ENCODE peak calls at places on chromosomes 16 and 17, in seven cellular contexts. I, G, W, V, S, T and M are unnamed samples.

GRCh38 chr16:51040637-51041036 is 110.4 kb downstream of the SALL1 start:
- DNase-seq in I (no peak), G (no peak), W (no peak), V (no peak), S (no peak), T (no peak), M (no peak)

GRCh38 chr17:47902039-47902744 is 6.2 kb downstream of the SP2 start:
- DNase-seq in I (no peak), G (no peak), W (no peak), V (no peak), S (no peak), T (no peak), M (no peak)

GRCh38 chr17:68589086-68589485 is 12.1 kb downstream of the FAM20A start:
- DNase-seq in I (no peak), G (no peak), W (no peak), V (no peak), S (no peak), T (no peak), M (no peak)

GRCh38 chr17:50467114-50467854 is 1.4 kb downstream of the CHAD start:
- DNase-seq in I (no peak), G (no peak), W (no peak), V (no peak), S (no peak), T (no peak), M (no peak)

GRCh38 chr16:57354311-57354710 is 4.3 kb upstream of the CCL22 start:
- DNase-seq in I (no peak), G (no peak), W (no peak), V (no peak), S (no peak), T (no peak), M (no peak)

GRCh38 chr17:49358638-49359247 is 3.3 kb downstream of the ZNF652 start:
- DNase-seq in I (no peak), G (no peak), W (no peak), V (no peak), S (no peak), T (peak), M (peak)

GRCh38 chr17:69525920-69526841 is 111.7 kb downstream of the MAP2K6 start:
- DNase-seq in I (peak), G (peak), W (no peak), V (no peak), S (no peak), T (peak), M (peak)

GRCh38 chr17:40903129-40903847 is 18.2 kb upstream of the KRT20 start:
- DNase-seq in I (no peak), G (peak), W (no peak), V (no peak), S (no peak), T (no peak), M (no peak)

GRCh38 chr16:2499454-2499853 is 14.3 kb upstream of the ATP6V0C start:
- DNase-seq in I (no peak), G (no peak), W (no peak), V (no peak), S (no peak), T (no peak), M (no peak)

GRCh38 chr17:17904171-17905035 is 67.6 kb upstream of the SREBF1 start:
- DNase-seq in I (no peak), G (no peak), W (no peak), V (no peak), S (no peak), T (no peak), M (no peak)

GRCh38 chr16:85316321-85316919 is 204.1 kb upstream of the CIBAR2 start:
- DNase-seq in I (peak), G (peak), W (no peak), V (peak), S (no peak), T (peak), M (no peak)

GRCh38 chr17:37094391-37094790 is 145.6 kb downstream of the AATF start:
- DNase-seq in I (no peak), G (no peak), W (no peak), V (no peak), S (no peak), T (no peak), M (no peak)

GRCh38 chr17:76354747-76355310 is 1.1 kb upstream of the PRPSAP1 start:
- DNase-seq in I (no peak), G (no peak), W (no peak), V (no peak), S (no peak), T (peak), M (no peak)

GRCh38 chr17:63688396-63689020 is 11.4 kb downstream of the LIMD2 start:
- DNase-seq in I (no peak), G (no peak), W (no peak), V (no peak), S (no peak), T (peak), M (no peak)